ENCODE peak calls at places on chromosomes 6 and 20, in nine cellular contexts. One of them, this sample, is unnamed.

GRCh38 chr20:61127311-61128044 is 124.6 kb upstream of the CDH4 start:
- DNase-seq in adrenal gland: no peak
- DNase-seq in neural crest cell: no peak
- DNase-seq in bronchial epithelial cell: peak; percentile 51
- DNase-seq in GM13977: no peak
- DNase-seq in fibroblast of the aortic adventitia: peak; percentile 53
- DNase-seq in choroid plexus epithelial cell: peak; percentile 7
- DNase-seq in GM06990: no peak
- DNase-seq in GM23338: no peak
- DNase-seq in this sample: no peak

GRCh38 chr6:136994782-136995181 is 50.0 kb downstream of the IL20RA start:
- DNase-seq in bronchial epithelial cell: no peak
- DNase-seq in GM13977: no peak
- DNase-seq in fibroblast of the aortic adventitia: no peak
- DNase-seq in neural crest cell: no peak
- DNase-seq in adrenal gland: no peak
- DNase-seq in GM06990: no peak
- DNase-seq in choroid plexus epithelial cell: no peak
- DNase-seq in GM23338: no peak
- DNase-seq in this sample: no peak

GRCh38 chr20:58094160-58094559 is 134.3 kb downstream of the ANKRD60 start:
- DNase-seq in GM23338: no peak
- DNase-seq in GM13977: no peak
- DNase-seq in GM06990: no peak
- DNase-seq in fibroblast of the aortic adventitia: no peak
- DNase-seq in adrenal gland: no peak
- DNase-seq in neural crest cell: no peak
- DNase-seq in choroid plexus epithelial cell: no peak
- DNase-seq in bronchial epithelial cell: no peak
- DNase-seq in this sample: no peak

GRCh38 chr6:168217880-168218537 is 101.6 kb downstream of the DACT2 start:
- DNase-seq in GM06990: no peak
- DNase-seq in neural crest cell: no peak
- DNase-seq in bronchial epithelial cell: no peak
- DNase-seq in GM13977: no peak
- DNase-seq in choroid plexus epithelial cell: no peak
- DNase-seq in fibroblast of the aortic adventitia: peak; percentile 32
- DNase-seq in adrenal gland: no peak
- DNase-seq in GM23338: no peak
- DNase-seq in this sample: no peak

GRCh38 chr6:74250161-74250560 is 554.2 kb downstream of the CD109 start:
- DNase-seq in adrenal gland: no peak
- DNase-seq in fibroblast of the aortic adventitia: no peak
- DNase-seq in neural crest cell: no peak
- DNase-seq in GM23338: no peak
- DNase-seq in choroid plexus epithelial cell: no peak
- DNase-seq in GM06990: no peak
- DNase-seq in bronchial epithelial cell: no peak
- DNase-seq in GM13977: no peak
- DNase-seq in this sample: no peak

GRCh38 chr20:46001498-46001897 is 7.2 kb upstream of the MMP9 start:
- DNase-seq in GM06990: no peak
- DNase-seq in GM13977: no peak
- DNase-seq in bronchial epithelial cell: no peak
- DNase-seq in choroid plexus epithelial cell: no peak
- DNase-seq in GM23338: no peak
- DNase-seq in adrenal gland: no peak
- DNase-seq in neural crest cell: no peak
- DNase-seq in fibroblast of the aortic adventitia: no peak
- DNase-seq in this sample: no peak

GRCh38 chr6:157246048-157246630 is 77.2 kb downstream of the TMEM242 start:
- DNase-seq in fibroblast of the aortic adventitia: peak; percentile 69
- DNase-seq in adrenal gland: no peak
- DNase-seq in bronchial epithelial cell: no peak
- DNase-seq in GM13977: no peak
- DNase-seq in neural crest cell: no peak
- DNase-seq in GM23338: no peak
- DNase-seq in GM06990: no peak
- DNase-seq in choroid plexus epithelial cell: peak; percentile 48
- DNase-seq in this sample: no peak

GRCh38 chr20:45924391-45925261 is 9.9 kb upstream of the PCIF1 start:
- DNase-seq in GM13977: no peak
- DNase-seq in choroid plexus epithelial cell: peak; percentile 82
- DNase-seq in neural crest cell: no peak
- DNase-seq in GM06990: no peak
- DNase-seq in fibroblast of the aortic adventitia: peak; percentile 57
- DNase-seq in bronchial epithelial cell: no peak
- DNase-seq in GM23338: no peak
- DNase-seq in adrenal gland: no peak
- DNase-seq in this sample: no peak

GRCh38 chr6:91667596-91667995 is 1080.7 kb upstream of the MAP3K7 start:
- DNase-seq in GM13977: no peak
- DNase-seq in adrenal gland: no peak
- DNase-seq in fibroblast of the aortic adventitia: no peak
- DNase-seq in GM23338: no peak
- DNase-seq in neural crest cell: no peak
- DNase-seq in GM06990: no peak
- DNase-seq in choroid plexus epithelial cell: no peak
- DNase-seq in bronchial epithelial cell: no peak
- DNase-seq in this sample: no peak

GRCh38 chr6:149480502-149481280 is 4.1 kb downstream of the ZC3H12D start:
- DNase-seq in neural crest cell: no peak
- DNase-seq in GM06990: peak; percentile 71
- DNase-seq in bronchial epithelial cell: no peak
- DNase-seq in GM13977: no peak
- DNase-seq in choroid plexus epithelial cell: no peak
- DNase-seq in fibroblast of the aortic adventitia: no peak
- DNase-seq in adrenal gland: no peak
- DNase-seq in GM23338: no peak
- DNase-seq in this sample: no peak

GRCh38 chr20:42041000-42041565 is 422.9 kb upstream of the CHD6 start:
- DNase-seq in neural crest cell: no peak
- DNase-seq in bronchial epithelial cell: no peak
- DNase-seq in GM13977: no peak
- DNase-seq in GM06990: no peak
- DNase-seq in GM23338: no peak
- DNase-seq in choroid plexus epithelial cell: no peak
- DNase-seq in adrenal gland: no peak
- DNase-seq in fibroblast of the aortic adventitia: no peak
- DNase-seq in this sample: no peak
- TF ChIP-seq CTCF in neural crest cell: peak; percentile 59
- TF ChIP-seq CTCF in bronchial epithelial cell: no peak
- TF ChIP-seq CTCF in GM13977: no peak
- TF ChIP-seq CTCF in GM06990: no peak
- TF ChIP-seq CTCF in GM23338: no peak
- TF ChIP-seq CTCF in choroid plexus epithelial cell: no peak
- TF ChIP-seq CTCF in adrenal gland: peak; percentile 24
- TF ChIP-seq CTCF in fibroblast of the aortic adventitia: no peak
- TF ChIP-seq CTCF in this sample: no peak

GRCh38 chr20:40943591-40943990 is 85.0 kb upstream of the TOP1 start:
- DNase-seq in adrenal gland: no peak
- DNase-seq in GM13977: no peak
- DNase-seq in GM23338: peak; percentile 35
- DNase-seq in GM06990: no peak
- DNase-seq in fibroblast of the aortic adventitia: no peak
- DNase-seq in neural crest cell: no peak
- DNase-seq in choroid plexus epithelial cell: no peak
- DNase-seq in bronchial epithelial cell: no peak
- DNase-seq in this sample: no peak

GRCh38 chr20:40942775-40943174 is 85.8 kb upstream of the TOP1 start:
- DNase-seq in GM06990: no peak
- DNase-seq in GM13977: no peak
- DNase-seq in neural crest cell: no peak
- DNase-seq in GM23338: no peak
- DNase-seq in fibroblast of the aortic adventitia: no peak
- DNase-seq in choroid plexus epithelial cell: no peak
- DNase-seq in adrenal gland: no peak
- DNase-seq in bronchial epithelial cell: peak; percentile 63
- DNase-seq in this sample: no peak

GRCh38 chr20:40948352-40949267 is 80.0 kb upstream of the TOP1 start:
- DNase-seq in adrenal gland: no peak
- DNase-seq in bronchial epithelial cell: peak; percentile 62
- DNase-seq in choroid plexus epithelial cell: no peak
- DNase-seq in neural crest cell: no peak
- DNase-seq in fibroblast of the aortic adventitia: peak; percentile 20
- DNase-seq in GM23338: no peak
- DNase-seq in GM13977: no peak
- DNase-seq in GM06990: no peak
- DNase-seq in this sample: no peak

GRCh38 chr20:40945189-40945588 is 83.4 kb upstream of the TOP1 start:
- DNase-seq in fibroblast of the aortic adventitia: no peak
- DNase-seq in neural crest cell: no peak
- DNase-seq in GM13977: no peak
- DNase-seq in GM06990: no peak
- DNase-seq in choroid plexus epithelial cell: no peak
- DNase-seq in adrenal gland: no peak
- DNase-seq in bronchial epithelial cell: no peak
- DNase-seq in GM23338: no peak
- DNase-seq in this sample: no peak

GRCh38 chr20:40945754-40946451 is 82.7 kb upstream of the TOP1 start:
- DNase-seq in choroid plexus epithelial cell: peak; percentile 88
- DNase-seq in neural crest cell: peak; percentile 53
- DNase-seq in GM13977: peak; percentile 36
- DNase-seq in adrenal gland: peak; percentile 58
- DNase-seq in GM23338: peak; percentile 86
- DNase-seq in bronchial epithelial cell: peak; percentile 36
- DNase-seq in fibroblast of the aortic adventitia: peak; percentile 75
- DNase-seq in GM06990: no peak
- DNase-seq in this sample: peak; percentile 41
- TF ChIP-seq CTCF in choroid plexus epithelial cell: peak; percentile 96
- TF ChIP-seq CTCF in neural crest cell: peak; percentile 68
- TF ChIP-seq CTCF in GM13977: peak; percentile 57
- TF ChIP-seq CTCF in adrenal gland: peak; percentile 63
- TF ChIP-seq CTCF in GM23338: peak; percentile 76
- TF ChIP-seq CTCF in bronchial epithelial cell: peak; percentile 75
- TF ChIP-seq CTCF in fibroblast of the aortic adventitia: peak; percentile 92
- TF ChIP-seq CTCF in GM06990: peak; percentile 73
- TF ChIP-seq CTCF in this sample: no peak

DNA sequence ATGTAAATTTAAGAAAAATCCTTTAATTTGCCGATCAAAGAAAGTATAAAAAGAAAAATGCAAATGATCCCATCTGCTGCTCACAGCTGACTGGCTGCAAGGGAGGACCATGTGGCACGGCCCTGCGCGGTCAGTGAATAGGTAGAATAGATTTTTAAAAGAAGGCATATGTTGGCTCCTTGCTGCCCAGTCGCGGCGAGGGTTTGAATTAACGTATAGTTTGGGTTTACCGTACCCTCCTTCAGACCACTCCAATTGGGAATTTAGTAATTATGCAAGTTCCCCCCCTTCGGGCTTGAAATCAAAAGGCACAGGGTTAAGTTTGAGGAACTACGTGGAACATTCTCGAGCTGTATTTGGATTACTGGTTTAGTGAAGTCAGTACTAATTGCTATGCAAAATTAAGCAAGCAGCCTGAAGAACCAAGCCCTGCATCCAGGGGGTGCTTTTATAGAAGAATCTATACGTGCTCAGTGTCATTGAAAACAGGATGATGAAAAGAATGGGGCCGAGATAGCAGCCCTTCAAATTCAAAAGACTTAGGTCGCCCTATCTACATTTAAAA is 1.1 kb upstream of the BEND3 start:
- DNase-seq in bronchial epithelial cell: peak; percentile 54
- DNase-seq in GM06990: no peak
- DNase-seq in GM23338: peak; percentile 96
- DNase-seq in fibroblast of the aortic adventitia: no peak
- DNase-seq in neural crest cell: peak; percentile 43
- DNase-seq in adrenal gland: peak; percentile 24
- DNase-seq in GM13977: peak; percentile 56
- DNase-seq in choroid plexus epithelial cell: peak; percentile 53
- DNase-seq in this sample: peak; percentile 59
- TF ChIP-seq CTCF in bronchial epithelial cell: no peak
- TF ChIP-seq CTCF in GM06990: no peak
- TF ChIP-seq CTCF in GM23338: peak; percentile 32
- TF ChIP-seq CTCF in fibroblast of the aortic adventitia: no peak
- TF ChIP-seq CTCF in neural crest cell: peak; percentile 38
- TF ChIP-seq CTCF in adrenal gland: no peak
- TF ChIP-seq CTCF in GM13977: peak; percentile 21
- TF ChIP-seq CTCF in choroid plexus epithelial cell: peak; percentile 23
- TF ChIP-seq CTCF in this sample: no peak

GRCh38 chr20:29079769-29080690 is 2177.4 kb upstream of the DEFB115 start:
- DNase-seq in adrenal gland: no peak
- DNase-seq in GM06990: no peak
- DNase-seq in bronchial epithelial cell: no peak
- DNase-seq in neural crest cell: no peak
- DNase-seq in fibroblast of the aortic adventitia: peak; percentile 20
- DNase-seq in choroid plexus epithelial cell: peak; percentile 70
- DNase-seq in GM13977: no peak
- DNase-seq in GM23338: no peak
- DNase-seq in this sample: no peak
- TF ChIP-seq CTCF in adrenal gland: no peak
- TF ChIP-seq CTCF in GM06990: no peak
- TF ChIP-seq CTCF in bronchial epithelial cell: no peak
- TF ChIP-seq CTCF in neural crest cell: no peak
- TF ChIP-seq CTCF in fibroblast of the aortic adventitia: no peak
- TF ChIP-seq CTCF in choroid plexus epithelial cell: peak; percentile 40
- TF ChIP-seq CTCF in GM13977: no peak
- TF ChIP-seq CTCF in GM23338: no peak
- TF ChIP-seq CTCF in this sample: no peak

GRCh38 chr20:63572788-63573738 is 976 bp downstream of the HELZ2 start:
- DNase-seq in GM23338: peak; percentile 47
- DNase-seq in choroid plexus epithelial cell: no peak
- DNase-seq in neural crest cell: no peak
- DNase-seq in bronchial epithelial cell: no peak
- DNase-seq in adrenal gland: no peak
- DNase-seq in GM06990: no peak
- DNase-seq in GM13977: no peak
- DNase-seq in fibroblast of the aortic adventitia: no peak
- DNase-seq in this sample: no peak
- TF ChIP-seq CTCF in GM23338: peak; percentile 17
- TF ChIP-seq CTCF in choroid plexus epithelial cell: peak; percentile 31
- TF ChIP-seq CTCF in neural crest cell: peak; percentile 41
- TF ChIP-seq CTCF in bronchial epithelial cell: peak; percentile 15
- TF ChIP-seq CTCF in adrenal gland: no peak
- TF ChIP-seq CTCF in GM06990: peak; percentile 32
- TF ChIP-seq CTCF in GM13977: peak; percentile 22
- TF ChIP-seq CTCF in fibroblast of the aortic adventitia: no peak
- TF ChIP-seq CTCF in this sample: peak; percentile 22

This sample was measured in GM20000.